ENCODE peak calls at places on chromosomes 4 and X, in eight cellular contexts. One of them, this sample, is unnamed.

GRCh38 chrX:129686422-129686948 is 31.7 kb upstream of the APLN start:
- DNase-seq in suprapubic skin: no peak
- DNase-seq in CD4-positive, alpha-beta T cell: no peak
- DNase-seq in stimulated activated CD4-positive, alpha-beta T cell treated with anti-CD3 and anti-CD28 coated beads, Interleukin-1b, Interleukin-23, amount 100 ng/mL, for 48 hours: no peak
- DNase-seq in NCI-H2171 treated with DMSO at 0.1 percent for 48 hours: no peak
- DNase-seq in activated naive CD8-positive, alpha-beta T cell treated with anti-CD3 and anti-CD28 coated beads, Interleukin-2, amount 50 U/mL, for 24 hours: no peak
- DNase-seq in activated CD4-positive, alpha-beta memory T cell treated with anti-CD3 and anti-CD28 coated beads, Interleukin-2, amount 10 ng/mL, durations not matched to agents 7 days and 5 days: no peak
- DNase-seq in activated naive CD4-positive, alpha-beta T cell: no peak
- DNase-seq in this sample: no peak

GRCh38 chrX:2316534-2316933 is 184.2 kb downstream of the DHRSX start:
- DNase-seq in stimulated activated CD4-positive, alpha-beta T cell treated with anti-CD3 and anti-CD28 coated beads, Interleukin-1b, Interleukin-23, amount 100 ng/mL, for 48 hours: no peak
- DNase-seq in CD4-positive, alpha-beta T cell: no peak
- DNase-seq in suprapubic skin: no peak
- DNase-seq in NCI-H2171 treated with DMSO at 0.1 percent for 48 hours: no peak
- DNase-seq in activated naive CD8-positive, alpha-beta T cell treated with anti-CD3 and anti-CD28 coated beads, Interleukin-2, amount 50 U/mL, for 24 hours: no peak
- DNase-seq in activated naive CD4-positive, alpha-beta T cell: no peak
- DNase-seq in activated CD4-positive, alpha-beta memory T cell treated with anti-CD3 and anti-CD28 coated beads, Interleukin-2, amount 10 ng/mL, durations not matched to agents 7 days and 5 days: no peak
- DNase-seq in this sample: no peak

GRCh38 chrX:111823068-111823467 is 52.9 kb upstream of the TRPC5OS start:
- DNase-seq in activated CD4-positive, alpha-beta memory T cell treated with anti-CD3 and anti-CD28 coated beads, Interleukin-2, amount 10 ng/mL, durations not matched to agents 7 days and 5 days: no peak
- DNase-seq in CD4-positive, alpha-beta T cell: no peak
- DNase-seq in stimulated activated CD4-positive, alpha-beta T cell treated with anti-CD3 and anti-CD28 coated beads, Interleukin-1b, Interleukin-23, amount 100 ng/mL, for 48 hours: no peak
- DNase-seq in NCI-H2171 treated with DMSO at 0.1 percent for 48 hours: peak; percentile 52
- DNase-seq in activated naive CD4-positive, alpha-beta T cell: no peak
- DNase-seq in activated naive CD8-positive, alpha-beta T cell treated with anti-CD3 and anti-CD28 coated beads, Interleukin-2, amount 50 U/mL, for 24 hours: no peak
- DNase-seq in suprapubic skin: no peak
- DNase-seq in this sample: no peak

GRCh38 chr4:78225236-78225635 is 168.1 kb downstream of the FRAS1 start:
- DNase-seq in suprapubic skin: no peak
- DNase-seq in activated naive CD8-positive, alpha-beta T cell treated with anti-CD3 and anti-CD28 coated beads, Interleukin-2, amount 50 U/mL, for 24 hours: no peak
- DNase-seq in activated naive CD4-positive, alpha-beta T cell: no peak
- DNase-seq in CD4-positive, alpha-beta T cell: no peak
- DNase-seq in NCI-H2171 treated with DMSO at 0.1 percent for 48 hours: no peak
- DNase-seq in stimulated activated CD4-positive, alpha-beta T cell treated with anti-CD3 and anti-CD28 coated beads, Interleukin-1b, Interleukin-23, amount 100 ng/mL, for 48 hours: no peak
- DNase-seq in activated CD4-positive, alpha-beta memory T cell treated with anti-CD3 and anti-CD28 coated beads, Interleukin-2, amount 10 ng/mL, durations not matched to agents 7 days and 5 days: no peak
- DNase-seq in this sample: no peak

GRCh38 chr4:115154826-115155225 is 41.4 kb upstream of the NDST4 start:
- DNase-seq in activated CD4-positive, alpha-beta memory T cell treated with anti-CD3 and anti-CD28 coated beads, Interleukin-2, amount 10 ng/mL, durations not matched to agents 7 days and 5 days: no peak
- DNase-seq in suprapubic skin: no peak
- DNase-seq in stimulated activated CD4-positive, alpha-beta T cell treated with anti-CD3 and anti-CD28 coated beads, Interleukin-1b, Interleukin-23, amount 100 ng/mL, for 48 hours: no peak
- DNase-seq in activated naive CD8-positive, alpha-beta T cell treated with anti-CD3 and anti-CD28 coated beads, Interleukin-2, amount 50 U/mL, for 24 hours: no peak
- DNase-seq in NCI-H2171 treated with DMSO at 0.1 percent for 48 hours: peak; percentile 64
- DNase-seq in activated naive CD4-positive, alpha-beta T cell: no peak
- DNase-seq in CD4-positive, alpha-beta T cell: no peak
- DNase-seq in this sample: no peak

GRCh38 chr4:132824721-132825120 is 324.4 kb upstream of the PCDH10 start:
- DNase-seq in stimulated activated CD4-positive, alpha-beta T cell treated with anti-CD3 and anti-CD28 coated beads, Interleukin-1b, Interleukin-23, amount 100 ng/mL, for 48 hours: no peak
- DNase-seq in activated CD4-positive, alpha-beta memory T cell treated with anti-CD3 and anti-CD28 coated beads, Interleukin-2, amount 10 ng/mL, durations not matched to agents 7 days and 5 days: no peak
- DNase-seq in NCI-H2171 treated with DMSO at 0.1 percent for 48 hours: no peak
- DNase-seq in CD4-positive, alpha-beta T cell: no peak
- DNase-seq in activated naive CD4-positive, alpha-beta T cell: no peak
- DNase-seq in suprapubic skin: no peak
- DNase-seq in activated naive CD8-positive, alpha-beta T cell treated with anti-CD3 and anti-CD28 coated beads, Interleukin-2, amount 50 U/mL, for 24 hours: no peak
- DNase-seq in this sample: no peak

GRCh38 chr4:16852168-16852567 is 46.3 kb downstream of the LDB2 start:
- DNase-seq in activated naive CD8-positive, alpha-beta T cell treated with anti-CD3 and anti-CD28 coated beads, Interleukin-2, amount 50 U/mL, for 24 hours: no peak
- DNase-seq in CD4-positive, alpha-beta T cell: no peak
- DNase-seq in stimulated activated CD4-positive, alpha-beta T cell treated with anti-CD3 and anti-CD28 coated beads, Interleukin-1b, Interleukin-23, amount 100 ng/mL, for 48 hours: no peak
- DNase-seq in NCI-H2171 treated with DMSO at 0.1 percent for 48 hours: no peak
- DNase-seq in activated CD4-positive, alpha-beta memory T cell treated with anti-CD3 and anti-CD28 coated beads, Interleukin-2, amount 10 ng/mL, durations not matched to agents 7 days and 5 days: no peak
- DNase-seq in suprapubic skin: no peak
- DNase-seq in activated naive CD4-positive, alpha-beta T cell: no peak
- DNase-seq in this sample: no peak

GRCh38 chr4:138828926-138829325 is 186.7 kb upstream of the NOCT start:
- DNase-seq in activated naive CD8-positive, alpha-beta T cell treated with anti-CD3 and anti-CD28 coated beads, Interleukin-2, amount 50 U/mL, for 24 hours: no peak
- DNase-seq in CD4-positive, alpha-beta T cell: no peak
- DNase-seq in suprapubic skin: no peak
- DNase-seq in stimulated activated CD4-positive, alpha-beta T cell treated with anti-CD3 and anti-CD28 coated beads, Interleukin-1b, Interleukin-23, amount 100 ng/mL, for 48 hours: no peak
- DNase-seq in activated naive CD4-positive, alpha-beta T cell: no peak
- DNase-seq in NCI-H2171 treated with DMSO at 0.1 percent for 48 hours: no peak
- DNase-seq in activated CD4-positive, alpha-beta memory T cell treated with anti-CD3 and anti-CD28 coated beads, Interleukin-2, amount 10 ng/mL, durations not matched to agents 7 days and 5 days: no peak
- DNase-seq in this sample: no peak

GRCh38 chr4:38664704-38665401 is 854 bp downstream of the KLF3 start:
- DNase-seq in suprapubic skin: peak; percentile 86
- DNase-seq in CD4-positive, alpha-beta T cell: peak; percentile 46
- DNase-seq in stimulated activated CD4-positive, alpha-beta T cell treated with anti-CD3 and anti-CD28 coated beads, Interleukin-1b, Interleukin-23, amount 100 ng/mL, for 48 hours: peak; percentile 27
- DNase-seq in NCI-H2171 treated with DMSO at 0.1 percent for 48 hours: peak; percentile 60
- DNase-seq in activated naive CD8-positive, alpha-beta T cell treated with anti-CD3 and anti-CD28 coated beads, Interleukin-2, amount 50 U/mL, for 24 hours: peak; percentile 43
- DNase-seq in activated CD4-positive, alpha-beta memory T cell treated with anti-CD3 and anti-CD28 coated beads, Interleukin-2, amount 10 ng/mL, durations not matched to agents 7 days and 5 days: no peak
- DNase-seq in activated naive CD4-positive, alpha-beta T cell: no peak
- DNase-seq in this sample: no peak

GRCh38 chr4:67549123-67549522 is 3.8 kb upstream of the CENPC start:
- DNase-seq in stimulated activated CD4-positive, alpha-beta T cell treated with anti-CD3 and anti-CD28 coated beads, Interleukin-1b, Interleukin-23, amount 100 ng/mL, for 48 hours: no peak
- DNase-seq in CD4-positive, alpha-beta T cell: no peak
- DNase-seq in activated naive CD8-positive, alpha-beta T cell treated with anti-CD3 and anti-CD28 coated beads, Interleukin-2, amount 50 U/mL, for 24 hours: no peak
- DNase-seq in activated CD4-positive, alpha-beta memory T cell treated with anti-CD3 and anti-CD28 coated beads, Interleukin-2, amount 10 ng/mL, durations not matched to agents 7 days and 5 days: no peak
- DNase-seq in activated naive CD4-positive, alpha-beta T cell: no peak
- DNase-seq in suprapubic skin: no peak
- DNase-seq in NCI-H2171 treated with DMSO at 0.1 percent for 48 hours: peak; percentile 23
- DNase-seq in this sample: peak; percentile 10

GRCh38 chr4:113604955-113605354 is 156.6 kb downstream of the CAMK2D start:
- DNase-seq in stimulated activated CD4-positive, alpha-beta T cell treated with anti-CD3 and anti-CD28 coated beads, Interleukin-1b, Interleukin-23, amount 100 ng/mL, for 48 hours: no peak
- DNase-seq in activated CD4-positive, alpha-beta memory T cell treated with anti-CD3 and anti-CD28 coated beads, Interleukin-2, amount 10 ng/mL, durations not matched to agents 7 days and 5 days: no peak
- DNase-seq in activated naive CD4-positive, alpha-beta T cell: no peak
- DNase-seq in CD4-positive, alpha-beta T cell: no peak
- DNase-seq in suprapubic skin: no peak
- DNase-seq in activated naive CD8-positive, alpha-beta T cell treated with anti-CD3 and anti-CD28 coated beads, Interleukin-2, amount 50 U/mL, for 24 hours: no peak
- DNase-seq in NCI-H2171 treated with DMSO at 0.1 percent for 48 hours: no peak
- DNase-seq in this sample: no peak

GRCh38 chr4:118997601-118998000 is 108.9 kb downstream of the SYNPO2 start:
- DNase-seq in suprapubic skin: no peak
- DNase-seq in activated CD4-positive, alpha-beta memory T cell treated with anti-CD3 and anti-CD28 coated beads, Interleukin-2, amount 10 ng/mL, durations not matched to agents 7 days and 5 days: no peak
- DNase-seq in activated naive CD8-positive, alpha-beta T cell treated with anti-CD3 and anti-CD28 coated beads, Interleukin-2, amount 50 U/mL, for 24 hours: no peak
- DNase-seq in stimulated activated CD4-positive, alpha-beta T cell treated with anti-CD3 and anti-CD28 coated beads, Interleukin-1b, Interleukin-23, amount 100 ng/mL, for 48 hours: no peak
- DNase-seq in CD4-positive, alpha-beta T cell: no peak
- DNase-seq in activated naive CD4-positive, alpha-beta T cell: no peak
- DNase-seq in NCI-H2171 treated with DMSO at 0.1 percent for 48 hours: no peak
- DNase-seq in this sample: no peak

GRCh38 chr4:87979810-87980209 is 4.3 kb downstream of the SPP1 start:
- DNase-seq in activated naive CD4-positive, alpha-beta T cell: no peak
- DNase-seq in activated CD4-positive, alpha-beta memory T cell treated with anti-CD3 and anti-CD28 coated beads, Interleukin-2, amount 10 ng/mL, durations not matched to agents 7 days and 5 days: no peak
- DNase-seq in suprapubic skin: no peak
- DNase-seq in activated naive CD8-positive, alpha-beta T cell treated with anti-CD3 and anti-CD28 coated beads, Interleukin-2, amount 50 U/mL, for 24 hours: no peak
- DNase-seq in NCI-H2171 treated with DMSO at 0.1 percent for 48 hours: no peak
- DNase-seq in CD4-positive, alpha-beta T cell: no peak
- DNase-seq in stimulated activated CD4-positive, alpha-beta T cell treated with anti-CD3 and anti-CD28 coated beads, Interleukin-1b, Interleukin-23, amount 100 ng/mL, for 48 hours: no peak
- DNase-seq in this sample: no peak

GRCh38 chr4:157020882-157021281 is 49.3 kb upstream of the PDGFC start:
- DNase-seq in stimulated activated CD4-positive, alpha-beta T cell treated with anti-CD3 and anti-CD28 coated beads, Interleukin-1b, Interleukin-23, amount 100 ng/mL, for 48 hours: no peak
- DNase-seq in NCI-H2171 treated with DMSO at 0.1 percent for 48 hours: no peak
- DNase-seq in activated CD4-positive, alpha-beta memory T cell treated with anti-CD3 and anti-CD28 coated beads, Interleukin-2, amount 10 ng/mL, durations not matched to agents 7 days and 5 days: no peak
- DNase-seq in CD4-positive, alpha-beta T cell: no peak
- DNase-seq in activated naive CD4-positive, alpha-beta T cell: no peak
- DNase-seq in activated naive CD8-positive, alpha-beta T cell treated with anti-CD3 and anti-CD28 coated beads, Interleukin-2, amount 50 U/mL, for 24 hours: no peak
- DNase-seq in suprapubic skin: no peak
- DNase-seq in this sample: no peak

GRCh38 chr4:152211936-152212675 is 323.8 kb downstream of the FBXW7 start:
- DNase-seq in activated naive CD8-positive, alpha-beta T cell treated with anti-CD3 and anti-CD28 coated beads, Interleukin-2, amount 50 U/mL, for 24 hours: no peak
- DNase-seq in activated naive CD4-positive, alpha-beta T cell: no peak
- DNase-seq in suprapubic skin: no peak
- DNase-seq in NCI-H2171 treated with DMSO at 0.1 percent for 48 hours: no peak
- DNase-seq in stimulated activated CD4-positive, alpha-beta T cell treated with anti-CD3 and anti-CD28 coated beads, Interleukin-1b, Interleukin-23, amount 100 ng/mL, for 48 hours: no peak
- DNase-seq in activated CD4-positive, alpha-beta memory T cell treated with anti-CD3 and anti-CD28 coated beads, Interleukin-2, amount 10 ng/mL, durations not matched to agents 7 days and 5 days: no peak
- DNase-seq in CD4-positive, alpha-beta T cell: no peak
- DNase-seq in this sample: no peak

GRCh38 chr4:113733685-113734084 is 27.9 kb downstream of the CAMK2D start:
- DNase-seq in suprapubic skin: no peak
- DNase-seq in activated CD4-positive, alpha-beta memory T cell treated with anti-CD3 and anti-CD28 coated beads, Interleukin-2, amount 10 ng/mL, durations not matched to agents 7 days and 5 days: no peak
- DNase-seq in CD4-positive, alpha-beta T cell: no peak
- DNase-seq in activated naive CD4-positive, alpha-beta T cell: no peak
- DNase-seq in stimulated activated CD4-positive, alpha-beta T cell treated with anti-CD3 and anti-CD28 coated beads, Interleukin-1b, Interleukin-23, amount 100 ng/mL, for 48 hours: no peak
- DNase-seq in NCI-H2171 treated with DMSO at 0.1 percent for 48 hours: no peak
- DNase-seq in activated naive CD8-positive, alpha-beta T cell treated with anti-CD3 and anti-CD28 coated beads, Interleukin-2, amount 50 U/mL, for 24 hours: no peak
- DNase-seq in this sample: no peak

GRCh38 chr4:137474711-137475301 is 57.5 kb downstream of the PCDH18 start:
- DNase-seq in stimulated activated CD4-positive, alpha-beta T cell treated with anti-CD3 and anti-CD28 coated beads, Interleukin-1b, Interleukin-23, amount 100 ng/mL, for 48 hours: no peak
- DNase-seq in activated naive CD4-positive, alpha-beta T cell: no peak
- DNase-seq in CD4-positive, alpha-beta T cell: no peak
- DNase-seq in activated CD4-positive, alpha-beta memory T cell treated with anti-CD3 and anti-CD28 coated beads, Interleukin-2, amount 10 ng/mL, durations not matched to agents 7 days and 5 days: no peak
- DNase-seq in suprapubic skin: no peak
- DNase-seq in NCI-H2171 treated with DMSO at 0.1 percent for 48 hours: peak; percentile 42
- DNase-seq in activated naive CD8-positive, alpha-beta T cell treated with anti-CD3 and anti-CD28 coated beads, Interleukin-2, amount 50 U/mL, for 24 hours: no peak
- DNase-seq in this sample: no peak

GRCh38 chr4:114385195-114385985 is 213.2 kb upstream of the UGT8 start:
- DNase-seq in stimulated activated CD4-positive, alpha-beta T cell treated with anti-CD3 and anti-CD28 coated beads, Interleukin-1b, Interleukin-23, amount 100 ng/mL, for 48 hours: no peak
- DNase-seq in activated CD4-positive, alpha-beta memory T cell treated with anti-CD3 and anti-CD28 coated beads, Interleukin-2, amount 10 ng/mL, durations not matched to agents 7 days and 5 days: no peak
- DNase-seq in CD4-positive, alpha-beta T cell: no peak
- DNase-seq in activated naive CD4-positive, alpha-beta T cell: no peak
- DNase-seq in activated naive CD8-positive, alpha-beta T cell treated with anti-CD3 and anti-CD28 coated beads, Interleukin-2, amount 50 U/mL, for 24 hours: no peak
- DNase-seq in suprapubic skin: no peak
- DNase-seq in NCI-H2171 treated with DMSO at 0.1 percent for 48 hours: no peak
- DNase-seq in this sample: no peak

GRCh38 chr4:107718351-107718965 is 1.6 kb downstream of the PAPSS1 start:
- DNase-seq in CD4-positive, alpha-beta T cell: no peak
- DNase-seq in NCI-H2171 treated with DMSO at 0.1 percent for 48 hours: no peak
- DNase-seq in stimulated activated CD4-positive, alpha-beta T cell treated with anti-CD3 and anti-CD28 coated beads, Interleukin-1b, Interleukin-23, amount 100 ng/mL, for 48 hours: no peak
- DNase-seq in activated CD4-positive, alpha-beta memory T cell treated with anti-CD3 and anti-CD28 coated beads, Interleukin-2, amount 10 ng/mL, durations not matched to agents 7 days and 5 days: no peak
- DNase-seq in activated naive CD8-positive, alpha-beta T cell treated with anti-CD3 and anti-CD28 coated beads, Interleukin-2, amount 50 U/mL, for 24 hours: no peak
- DNase-seq in suprapubic skin: no peak
- DNase-seq in activated naive CD4-positive, alpha-beta T cell: no peak
- DNase-seq in this sample: no peak

GRCh38 chr4:83320548-83320947 is 14.1 kb downstream of the HPSE start:
- DNase-seq in activated naive CD8-positive, alpha-beta T cell treated with anti-CD3 and anti-CD28 coated beads, Interleukin-2, amount 50 U/mL, for 24 hours: peak; percentile 10
- DNase-seq in NCI-H2171 treated with DMSO at 0.1 percent for 48 hours: no peak
- DNase-seq in stimulated activated CD4-positive, alpha-beta T cell treated with anti-CD3 and anti-CD28 coated beads, Interleukin-1b, Interleukin-23, amount 100 ng/mL, for 48 hours: peak; percentile 53
- DNase-seq in activated naive CD4-positive, alpha-beta T cell: no peak
- DNase-seq in suprapubic skin: peak; percentile 67
- DNase-seq in activated CD4-positive, alpha-beta memory T cell treated with anti-CD3 and anti-CD28 coated beads, Interleukin-2, amount 10 ng/mL, durations not matched to agents 7 days and 5 days: peak; percentile 29
- DNase-seq in CD4-positive, alpha-beta T cell: no peak
- DNase-seq in this sample: no peak

GRCh38 chr4:26015133-26015651 is 101.2 kb downstream of the SMIM20 start:
- DNase-seq in NCI-H2171 treated with DMSO at 0.1 percent for 48 hours: no peak
- DNase-seq in CD4-positive, alpha-beta T cell: no peak
- DNase-seq in activated CD4-positive, alpha-beta memory T cell treated with anti-CD3 and anti-CD28 coated beads, Interleukin-2, amount 10 ng/mL, durations not matched to agents 7 days and 5 days: no peak
- DNase-seq in activated naive CD4-positive, alpha-beta T cell: no peak
- DNase-seq in suprapubic skin: peak; percentile 78
- DNase-seq in activated naive CD8-positive, alpha-beta T cell treated with anti-CD3 and anti-CD28 coated beads, Interleukin-2, amount 50 U/mL, for 24 hours: no peak
- DNase-seq in stimulated activated CD4-positive, alpha-beta T cell treated with anti-CD3 and anti-CD28 coated beads, Interleukin-1b, Interleukin-23, amount 100 ng/mL, for 48 hours: no peak
- DNase-seq in this sample: no peak

GRCh38 chr4:142128529-142128928 is 492.1 kb downstream of the IL15 start:
- DNase-seq in suprapubic skin: no peak
- DNase-seq in stimulated activated CD4-positive, alpha-beta T cell treated with anti-CD3 and anti-CD28 coated beads, Interleukin-1b, Interleukin-23, amount 100 ng/mL, for 48 hours: no peak
- DNase-seq in NCI-H2171 treated with DMSO at 0.1 percent for 48 hours: no peak
- DNase-seq in CD4-positive, alpha-beta T cell: no peak
- DNase-seq in activated naive CD8-positive, alpha-beta T cell treated with anti-CD3 and anti-CD28 coated beads, Interleukin-2, amount 50 U/mL, for 24 hours: no peak
- DNase-seq in activated naive CD4-positive, alpha-beta T cell: no peak
- DNase-seq in activated CD4-positive, alpha-beta memory T cell treated with anti-CD3 and anti-CD28 coated beads, Interleukin-2, amount 10 ng/mL, durations not matched to agents 7 days and 5 days: no peak
- DNase-seq in this sample: no peak

GRCh38 chr4:123893746-123894095 is 497.1 kb downstream of the SPRY1 start:
- DNase-seq in CD4-positive, alpha-beta T cell: no peak
- DNase-seq in stimulated activated CD4-positive, alpha-beta T cell treated with anti-CD3 and anti-CD28 coated beads, Interleukin-1b, Interleukin-23, amount 100 ng/mL, for 48 hours: no peak
- DNase-seq in NCI-H2171 treated with DMSO at 0.1 percent for 48 hours: no peak
- DNase-seq in activated naive CD4-positive, alpha-beta T cell: no peak
- DNase-seq in suprapubic skin: no peak
- DNase-seq in activated CD4-positive, alpha-beta memory T cell treated with anti-CD3 and anti-CD28 coated beads, Interleukin-2, amount 10 ng/mL, durations not matched to agents 7 days and 5 days: no peak
- DNase-seq in activated naive CD8-positive, alpha-beta T cell treated with anti-CD3 and anti-CD28 coated beads, Interleukin-2, amount 50 U/mL, for 24 hours: no peak
- DNase-seq in this sample: no peak

GRCh38 chrX:154540897-154541535 is 5.6 kb downstream of the G6PD start:
- DNase-seq in CD4-positive, alpha-beta T cell: no peak
- DNase-seq in NCI-H2171 treated with DMSO at 0.1 percent for 48 hours: no peak
- DNase-seq in activated CD4-positive, alpha-beta memory T cell treated with anti-CD3 and anti-CD28 coated beads, Interleukin-2, amount 10 ng/mL, durations not matched to agents 7 days and 5 days: no peak
- DNase-seq in activated naive CD4-positive, alpha-beta T cell: no peak
- DNase-seq in suprapubic skin: peak; percentile 69
- DNase-seq in activated naive CD8-positive, alpha-beta T cell treated with anti-CD3 and anti-CD28 coated beads, Interleukin-2, amount 50 U/mL, for 24 hours: no peak
- DNase-seq in stimulated activated CD4-positive, alpha-beta T cell treated with anti-CD3 and anti-CD28 coated beads, Interleukin-1b, Interleukin-23, amount 100 ng/mL, for 48 hours: no peak
- DNase-seq in this sample: no peak

GRCh38 chr4:121252224-121252806 is 88.2 kb upstream of the TNIP3 start:
- DNase-seq in activated CD4-positive, alpha-beta memory T cell treated with anti-CD3 and anti-CD28 coated beads, Interleukin-2, amount 10 ng/mL, durations not matched to agents 7 days and 5 days: peak; percentile 59
- DNase-seq in stimulated activated CD4-positive, alpha-beta T cell treated with anti-CD3 and anti-CD28 coated beads, Interleukin-1b, Interleukin-23, amount 100 ng/mL, for 48 hours: peak; percentile 39
- DNase-seq in activated naive CD4-positive, alpha-beta T cell: peak; percentile 14
- DNase-seq in CD4-positive, alpha-beta T cell: peak; percentile 31
- DNase-seq in suprapubic skin: peak; percentile 67
- DNase-seq in activated naive CD8-positive, alpha-beta T cell treated with anti-CD3 and anti-CD28 coated beads, Interleukin-2, amount 50 U/mL, for 24 hours: peak; percentile 65
- DNase-seq in NCI-H2171 treated with DMSO at 0.1 percent for 48 hours: peak; percentile 3
- DNase-seq in this sample: no peak

GRCh38 chr4:18533262-18533775 is 511.8 kb upstream of the LCORL start:
- DNase-seq in activated naive CD8-positive, alpha-beta T cell treated with anti-CD3 and anti-CD28 coated beads, Interleukin-2, amount 50 U/mL, for 24 hours: no peak
- DNase-seq in activated CD4-positive, alpha-beta memory T cell treated with anti-CD3 and anti-CD28 coated beads, Interleukin-2, amount 10 ng/mL, durations not matched to agents 7 days and 5 days: no peak
- DNase-seq in suprapubic skin: no peak
- DNase-seq in NCI-H2171 treated with DMSO at 0.1 percent for 48 hours: no peak
- DNase-seq in stimulated activated CD4-positive, alpha-beta T cell treated with anti-CD3 and anti-CD28 coated beads, Interleukin-1b, Interleukin-23, amount 100 ng/mL, for 48 hours: no peak
- DNase-seq in CD4-positive, alpha-beta T cell: no peak
- DNase-seq in activated naive CD4-positive, alpha-beta T cell: no peak
- DNase-seq in this sample: no peak